ENCODE peak calls at places on chromosomes 6 and 20, in six cellular contexts. Y, H, B, D, O and T are unnamed samples.

GRCh38 chr6:24666097-24666615 is 543 bp downstream of the TDP2 start:
- DNase-seq in Y (no peak), H (peak), B (peak), D (no peak), O (peak), T (peak)

GRCh38 chr6:21531393-21531792 is 62.2 kb upstream of the SOX4 start:
- DNase-seq in Y (no peak), H (no peak), B (no peak), D (no peak), O (no peak), T (no peak)

GRCh38 chr6:134722996-134723871 is 226.7 kb downstream of the ALDH8A1 start:
- DNase-seq in Y (peak), H (no peak), B (no peak), D (no peak), O (no peak), T (no peak)

GRCh38 chr6:63352587-63353281 is 33.0 kb upstream of the LGSN start:
- DNase-seq in Y (peak), H (no peak), B (peak), D (no peak), O (peak), T (peak)

GRCh38 chr6:113873043-113873667 is 16.0 kb downstream of the MARCKS start:
- DNase-seq in Y (no peak), H (no peak), B (no peak), D (no peak), O (peak), T (peak)

GRCh38 chr20:45044084-45044573 is 56.8 kb downstream of the KCNS1 start:
- DNase-seq in Y (peak), H (no peak), B (peak), D (peak), O (peak), T (peak)

GRCh38 chr6:89637960-89638319 is 607 bp downstream of the LYRM2 start:
- DNase-seq in Y (no peak), H (no peak), B (no peak), D (no peak), O (peak), T (no peak)

GRCh38 chr6:80638222-80639055 is 532.0 kb downstream of the BCKDHB start:
- DNase-seq in Y (peak), H (no peak), B (peak), D (peak), O (peak), T (peak)

GRCh38 chr6:14026831-14027539 is 90.6 kb upstream of the CD83 start:
- DNase-seq in Y (peak), H (peak), B (no peak), D (no peak), O (no peak), T (no peak)

GRCh38 chr6:25635886-25636317 is 16.1 kb upstream of the SCGN start:
- DNase-seq in Y (no peak), H (no peak), B (no peak), D (no peak), O (peak), T (no peak)

GRCh38 chr6:36141091-36141490 is 10.8 kb downstream of the MAPK13 start:
- DNase-seq in Y (no peak), H (no peak), B (no peak), D (no peak), O (no peak), T (no peak)

GRCh38 chr6:36138667-36139066 is 8.4 kb downstream of the MAPK13 start:
- DNase-seq in Y (no peak), H (no peak), B (no peak), D (no peak), O (no peak), T (no peak)

GRCh38 chr6:36141961-36142360 is 11.6 kb downstream of the MAPK13 start:
- DNase-seq in Y (no peak), H (no peak), B (no peak), D (no peak), O (no peak), T (no peak)

GRCh38 chr6:36139991-36140710 is 9.8 kb downstream of the MAPK13 start:
- DNase-seq in Y (no peak), H (no peak), B (no peak), D (no peak), O (no peak), T (no peak)

GRCh38 chr6:36139431-36139830 is 9.1 kb downstream of the MAPK13 start:
- DNase-seq in Y (peak), H (no peak), B (no peak), D (no peak), O (peak), T (no peak)
- TF ChIP-seq CTCF in Y (peak), H (no peak), B (peak), D (peak), O (peak), T (peak)

DNA sequence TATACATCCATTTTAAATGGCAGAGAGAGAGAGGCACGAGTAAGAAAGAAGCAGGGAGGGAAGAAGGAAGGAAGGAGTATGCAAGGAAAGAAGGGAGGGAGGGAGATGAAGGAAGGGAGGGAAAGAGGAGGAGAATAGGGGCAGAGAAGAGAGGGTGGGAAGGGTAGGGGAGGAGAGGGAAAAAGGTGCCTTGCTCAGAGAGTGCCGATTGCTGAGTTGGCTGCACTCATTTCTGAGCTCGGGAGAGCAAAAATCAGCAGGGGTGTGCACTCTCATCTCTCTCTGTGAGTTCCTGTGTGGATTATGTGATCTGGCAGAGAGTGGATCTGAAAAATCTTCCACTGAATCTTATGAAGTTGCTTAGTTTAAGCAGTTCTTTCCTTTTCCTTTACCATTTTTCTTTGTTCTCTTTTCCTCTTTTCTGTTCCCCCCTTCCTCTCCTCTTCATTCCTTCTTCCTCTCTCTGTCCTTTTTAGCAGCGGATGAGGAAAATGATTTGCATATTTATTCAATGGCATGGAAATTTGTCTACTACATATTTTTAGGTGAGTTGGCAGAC is 108.7 kb downstream of the PERP start:
- DNase-seq in Y (no peak), H (no peak), B (no peak), D (no peak), O (no peak), T (no peak)
- H3K4me3 ChIP-seq in Y (no peak), H (no peak), B (no peak), D (no peak), O (no peak), T (no peak)

GRCh38 chr20:5526516-5526915 is 209.8 kb upstream of the PROKR2 start:
- DNase-seq in Y (no peak), H (no peak), B (no peak), D (no peak), O (peak), T (no peak)
- TF ChIP-seq CTCF in Y (no peak), H (no peak), B (no peak), D (no peak), O (no peak), T (no peak)

GRCh38 chr20:19616620-19617019 is 141.4 kb upstream of the RIN2 start:
- DNase-seq in Y (no peak), H (no peak), B (no peak), D (no peak), O (no peak), T (no peak)

GRCh38 chr20:19619904-19620430 is 138.1 kb upstream of the RIN2 start:
- DNase-seq in Y (no peak), H (no peak), B (no peak), D (no peak), O (no peak), T (no peak)

GRCh38 chr20:19620471-19620870 is 137.6 kb upstream of the RIN2 start:
- DNase-seq in Y (no peak), H (no peak), B (peak), D (no peak), O (peak), T (no peak)

GRCh38 chr20:19617256-19617655 is 140.8 kb upstream of the RIN2 start:
- DNase-seq in Y (no peak), H (no peak), B (no peak), D (no peak), O (no peak), T (no peak)

GRCh38 chr20:19618711-19619110 is 139.3 kb upstream of the RIN2 start:
- DNase-seq in Y (no peak), H (no peak), B (no peak), D (no peak), O (no peak), T (no peak)
- H3K4me3 ChIP-seq in Y (no peak), H (no peak), B (no peak), D (no peak), O (no peak), T (no peak)

GRCh38 chr6:39496951-39497350 is 174.4 kb upstream of the KCNK16 start:
- DNase-seq in Y (peak), H (no peak), B (no peak), D (no peak), O (peak), T (no peak)
- TF ChIP-seq CTCF in Y (no peak), H (no peak), B (no peak), D (no peak), O (no peak), T (no peak)

DNA sequence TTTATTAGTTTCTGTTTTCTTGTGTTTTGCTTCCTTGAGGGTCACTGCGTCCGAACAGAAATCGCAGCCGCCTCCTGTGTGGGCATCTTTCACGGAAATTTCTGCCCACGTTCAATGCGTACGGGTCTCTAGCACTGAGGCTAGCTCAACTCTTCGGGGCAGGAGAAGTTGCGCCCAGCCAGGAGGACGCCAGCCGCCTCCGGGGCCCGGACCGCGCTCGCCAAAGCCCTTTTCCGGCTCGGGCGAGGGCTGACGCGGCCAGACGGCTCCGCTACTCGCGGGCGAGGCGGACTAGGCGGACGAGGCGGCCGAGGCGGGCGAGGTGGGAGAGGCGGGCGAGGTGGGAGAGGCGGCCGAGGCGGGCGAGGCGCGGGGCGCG is 845 bp downstream of the TFAP2B start:
- DNase-seq in Y (no peak), H (no peak), B (no peak), D (no peak), O (peak), T (no peak)
- H3K4me3 ChIP-seq in Y (no peak), H (peak), B (no peak), D (no peak), O (no peak), T (no peak)

DNA sequence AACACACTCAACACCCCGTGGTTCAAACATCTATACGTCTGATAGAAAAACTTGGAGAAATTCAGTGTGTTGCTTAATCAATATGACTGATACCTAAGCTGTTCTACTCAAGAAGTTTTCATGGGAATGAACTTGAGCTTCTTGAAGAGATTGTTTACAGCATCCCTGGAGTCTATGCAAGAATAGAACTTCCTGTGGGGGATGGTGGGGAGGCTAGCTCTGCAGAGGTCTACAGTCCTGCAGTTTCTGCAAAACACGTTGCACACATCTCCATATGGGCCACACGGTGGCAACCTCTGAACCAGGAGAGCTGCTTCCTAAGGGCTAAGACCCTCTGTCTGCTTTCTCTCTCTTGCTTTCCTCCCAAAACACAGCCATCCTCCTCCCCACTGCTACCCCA is 32.7 kb upstream of the FANCE start:
- DNase-seq in Y (peak), H (no peak), B (peak), D (no peak), O (peak), T (peak)
- TF ChIP-seq CTCF in Y (peak), H (no peak), B (no peak), D (no peak), O (peak), T (no peak)

GRCh38 chr6:35244551-35244950 is 15.0 kb upstream of the ZNF76 start:
- DNase-seq in Y (no peak), H (no peak), B (no peak), D (no peak), O (no peak), T (no peak)
- H3K4me3 ChIP-seq in Y (no peak), H (no peak), B (no peak), D (no peak), O (no peak), T (no peak)